ENCODE peak calls at places on chromosome 3, in eight cellular contexts. R, X, H, B, O, W, P and G are unnamed samples.

GRCh38 chr3:104126463-104126862 is 1240.2 kb upstream of the ALCAM start:
- DNase-seq in P (no peak), X (no peak), O (no peak), R (no peak), B (no peak), H (no peak), W (no peak), G (no peak)

GRCh38 chr3:187016639-187017345 is 86.5 kb downstream of the ST6GAL1 start:
- DNase-seq in H (peak), P (peak), B (no peak), R (no peak), X (no peak), W (no peak), O (no peak), G (no peak)

GRCh38 chr3:29430558-29430971 is 149.7 kb downstream of the RBMS3 start:
- DNase-seq in H (peak), X (no peak), P (peak), W (no peak), R (no peak), O (peak), B (no peak), G (no peak)

GRCh38 chr3:120693439-120694172 is 11.6 kb upstream of the HGD start:
- DNase-seq in P (peak), H (peak), W (no peak), B (no peak), X (no peak), O (no peak), R (no peak), G (no peak)

GRCh38 chr3:22284559-22284958 is 533.5 kb upstream of the ZNF385D start:
- DNase-seq in X (no peak), H (peak), R (no peak), P (peak), W (no peak), B (no peak), O (no peak), G (no peak)

GRCh38 chr3:146929696-146930095 is 324.6 kb upstream of the PLSCR5 start:
- DNase-seq in R (no peak), X (no peak), B (no peak), P (peak), W (no peak), O (no peak), H (no peak), G (no peak)

GRCh38 chr3:75001330-75001729 is 386.9 kb upstream of the CNTN3 start:
- DNase-seq in R (no peak), B (no peak), P (peak), X (no peak), O (peak), W (no peak), H (peak), G (no peak)

GRCh38 chr3:194689493-194689901 is 3.8 kb downstream of the FAM43A start:
- DNase-seq in B (peak), O (peak), P (peak), R (no peak), X (no peak), W (peak), H (peak), G (no peak)

GRCh38 chr3:4752201-4753072 is 226.8 kb upstream of the BHLHE40 start:
- DNase-seq in R (peak), B (no peak), P (peak), W (no peak), H (peak), O (no peak), X (no peak), G (peak)

GRCh38 chr3:8319935-8320634 is 181.5 kb upstream of the LMCD1 start:
- DNase-seq in R (no peak), B (no peak), X (no peak), H (peak), P (peak), W (no peak), O (peak), G (no peak)

GRCh38 chr3:5239602-5240001 is 52.1 kb downstream of the EDEM1 start:
- DNase-seq in X (no peak), H (peak), B (no peak), O (no peak), W (no peak), P (peak), R (no peak), G (no peak)

GRCh38 chr3:173465112-173465511 is 67.6 kb downstream of the NLGN1 start:
- DNase-seq in O (peak), R (no peak), W (no peak), X (no peak), H (peak), P (peak), B (no peak), G (no peak)

GRCh38 chr3:50515565-50516047 is 12.2 kb upstream of the CACNA2D2 start:
- DNase-seq in X (peak), H (peak), R (peak), W (peak), P (no peak), O (no peak), B (peak), G (no peak)

GRCh38 chr3:70431906-70432305 is 119.5 kb upstream of the MDFIC2 start:
- DNase-seq in R (no peak), X (no peak), H (no peak), B (no peak), O (no peak), P (no peak), W (no peak), G (no peak)

GRCh38 chr3:73226026-73226425 is 164.6 kb downstream of the EBLN2 start:
- DNase-seq in P (peak), B (no peak), X (no peak), H (no peak), W (no peak), O (no peak), R (no peak), G (no peak)

GRCh38 chr3:70433091-70433490 is 120.7 kb upstream of the MDFIC2 start:
- DNase-seq in H (peak), R (no peak), O (peak), W (no peak), B (no peak), X (no peak), P (peak), G (no peak)

GRCh38 chr3:13266651-13267347 is 153.3 kb downstream of the NUP210 start:
- DNase-seq in X (peak), H (no peak), R (no peak), O (no peak), W (no peak), P (no peak), B (no peak), G (no peak)

GRCh38 chr3:10280177-10280529 is 12.6 kb downstream of the GHRL start:
- DNase-seq in X (no peak), O (peak), B (no peak), H (no peak), R (no peak), P (no peak), W (no peak), G (no peak)

GRCh38 chr3:58217209-58217811 is 6.5 kb upstream of the DNASE1L3 start:
- DNase-seq in W (peak), B (peak), P (peak), H (peak), O (peak), X (peak), R (peak), G (peak)
- H3K4me3 ChIP-seq in W (no peak), B (peak), P (no peak), H (no peak), O (no peak), X (no peak), R (no peak), G (no peak)

GRCh38 chr3:52809821-52810377 is 15.3 kb downstream of the ITIH3 start:
- DNase-seq in H (no peak), B (no peak), W (no peak), O (no peak), P (no peak), X (no peak), R (no peak), G (no peak)
- H3K4me3 ChIP-seq in H (no peak), B (no peak), W (no peak), O (peak), P (no peak), X (no peak), R (no peak), G (no peak)

GRCh38 chr3:134406331-134407246 is 32.3 kb upstream of the AMOTL2 start:
- DNase-seq in B (peak), W (no peak), O (no peak), P (no peak), H (peak), X (peak), R (peak), G (no peak)

GRCh38 chr3:134409041-134409440 is 34.8 kb upstream of the AMOTL2 start:
- DNase-seq in X (no peak), B (no peak), O (no peak), R (no peak), P (no peak), H (no peak), W (no peak), G (no peak)

GRCh38 chr3:134407247-134407640 is 33.0 kb upstream of the AMOTL2 start:
- DNase-seq in B (no peak), X (no peak), P (peak), W (no peak), R (no peak), H (peak), O (peak), G (no peak)

GRCh38 chr3:134404366-134404885 is 30.2 kb upstream of the AMOTL2 start:
- DNase-seq in B (no peak), X (no peak), O (peak), P (peak), H (no peak), W (no peak), R (no peak), G (no peak)
- H3K4me3 ChIP-seq in B (no peak), X (no peak), O (no peak), P (no peak), H (no peak), W (no peak), R (no peak), G (no peak)

GRCh38 chr3:152278674-152279427 is 10.1 kb downstream of the MBNL1 start:
- DNase-seq in B (no peak), P (no peak), W (no peak), X (no peak), H (no peak), O (no peak), R (no peak), G (no peak)
- H3K4me3 ChIP-seq in B (peak), P (no peak), W (no peak), X (peak), H (no peak), O (no peak), R (no peak), G (no peak)

GRCh38 chr3:14801031-14801430 is 17.7 kb upstream of the FGD5 start:
- DNase-seq in P (no peak), R (no peak), X (no peak), H (no peak), B (no peak), O (peak), W (no peak), G (no peak)
- H3K4me3 ChIP-seq in P (no peak), R (no peak), X (no peak), H (no peak), B (no peak), O (no peak), W (no peak), G (no peak)